ENCODE peak calls at places on chromosomes 4 and X, in five cellular contexts. C, N, P, R and J are unnamed samples. For H3K4me1, the result is how much of the 10 kb centered on the place peaks cover.

GRCh38 chr4:72205831-72206230 is 174.0 kb downstream of the NPFFR2 start:
- DNase-seq in R (no peak), C (no peak), N (no peak), P (no peak), J (no peak)

GRCh38 chrX:149687991-149688390 is 23.9 kb upstream of the MAGEA11 start:
- DNase-seq in C (no peak), P (no peak), N (no peak), R (no peak), J (no peak)

GRCh38 chr4:124135409-124135813 is 577.1 kb downstream of the ANKRD50 start:
- DNase-seq in P (no peak), N (no peak), C (no peak), R (no peak), J (no peak)

GRCh38 chr4:34664051-34664450 is 1580.3 kb downstream of the ARAP2 start:
- DNase-seq in C (no peak), R (no peak), P (no peak), N (no peak), J (no peak)

GRCh38 chr4:24974252-24974580 is 56.5 kb downstream of the LGI2 start:
- DNase-seq in N (no peak), P (no peak), R (no peak), C (no peak), J (no peak)

GRCh38 chr4:107058828-107059227 is 22.7 kb upstream of the DKK2 start:
- DNase-seq in P (no peak), C (no peak), R (no peak), N (no peak), J (no peak)

GRCh38 chr4:80186666-80187065 is 10.6 kb upstream of the PRDM8 start:
- DNase-seq in N (no peak), C (no peak), R (no peak), P (no peak), J (no peak)

GRCh38 chr4:61992351-61992750 is 792.2 kb downstream of the ADGRL3 start:
- DNase-seq in N (no peak), C (no peak), R (no peak), P (peak), J (no peak)

GRCh38 chr4:175176710-175177109 is 258.6 kb downstream of the ADAM29 start:
- DNase-seq in P (no peak), C (no peak), R (no peak), N (no peak), J (no peak)

GRCh38 chr4:141645611-141646340 is 9.4 kb downstream of the IL15 start:
- DNase-seq in N (no peak), R (no peak), P (no peak), C (no peak), J (no peak)

GRCh38 chrX:118530537-118530936 is 34.9 kb downstream of the DOCK11 start:
- DNase-seq in P (no peak), C (no peak), R (no peak), N (no peak), J (no peak)

GRCh38 chr4:29079260-29079659 is 1640.9 kb upstream of the PCDH7 start:
- DNase-seq in N (no peak), C (no peak), R (no peak), P (no peak), J (no peak)

GRCh38 chr4:22099896-22100295 is 151.3 kb upstream of the KCNIP4 start:
- DNase-seq in N (no peak), R (no peak), P (no peak), C (no peak), J (no peak)

GRCh38 chr4:184653650-184654049 is 4.1 kb downstream of the PRIMPOL start:
- DNase-seq in R (no peak), C (no peak), N (no peak), P (peak), J (no peak)

GRCh38 chr4:140603286-140603685 is 34.5 kb upstream of the UCP1 start:
- DNase-seq in R (no peak), C (no peak), N (no peak), P (no peak), J (no peak)

GRCh38 chr4:164935363-164935762 is 42.1 kb downstream of the TRIM61 start:
- DNase-seq in N (no peak), R (no peak), C (no peak), P (peak), J (no peak)

GRCh38 chr4:105291920-105292319 is 145.2 kb downstream of the TET2 start:
- DNase-seq in P (no peak), R (no peak), N (no peak), C (no peak), J (no peak)

GRCh38 chr4:143667461-143667860 is 33.0 kb downstream of the FREM3 start:
- DNase-seq in R (no peak), C (no peak), P (no peak), N (peak), J (no peak)

GRCh38 chr4:133565379-133565778 is 416.3 kb downstream of the PCDH10 start:
- DNase-seq in R (no peak), C (no peak), P (no peak), N (no peak), J (no peak)

GRCh38 chrX:153740631-153741222 is 16.1 kb downstream of the ABCD1 start:
- DNase-seq in P (no peak), N (no peak), C (no peak), R (no peak), J (no peak)
- H3K4me1 ChIP-seq in P (under half), N (under half), C (under half), R (under half), J (under half)

DNA sequence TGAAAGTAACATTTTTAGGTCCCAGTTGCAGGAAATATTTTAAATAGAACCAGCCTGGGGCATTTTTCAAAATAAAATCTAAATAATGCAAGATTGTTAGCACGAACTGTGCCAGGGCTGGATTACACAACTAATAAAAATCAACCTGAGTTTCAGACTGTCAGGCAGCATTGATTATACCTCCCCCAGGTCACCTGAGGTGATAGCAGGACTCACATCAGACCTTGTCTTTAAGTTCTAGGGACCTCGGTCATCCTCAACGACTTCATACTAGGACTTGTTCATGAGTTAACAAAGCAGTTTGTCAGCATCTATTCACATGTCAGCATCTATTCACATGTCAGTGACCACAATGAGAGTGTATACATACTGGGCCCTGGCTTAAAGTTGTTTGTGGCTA is 8.7 kb upstream of the TEX13A start:
- DNase-seq in P (no peak), C (no peak), R (no peak), N (no peak), J (no peak)
- H3K4me3 ChIP-seq in P (no peak), C (no peak), R (no peak), N (no peak), J (no peak)

GRCh38 chr4:39342731-39343130 is 23.4 kb downstream of the RFC1 start:
- DNase-seq in N (no peak), R (no peak), P (no peak), C (no peak), J (no peak)
- H3K27ac ChIP-seq in N (no peak), R (no peak), P (no peak), C (no peak), J (no peak)

GRCh38 chr4:113947484-113947883 is 32.0 kb downstream of the ARSJ start:
- DNase-seq in C (no peak), P (no peak), N (no peak), R (no peak), J (no peak)

GRCh38 chr4:113943085-113943484 is 36.4 kb downstream of the ARSJ start:
- DNase-seq in R (no peak), N (no peak), P (no peak), C (no peak), J (no peak)

GRCh38 chr4:113943863-113944262 is 35.6 kb downstream of the ARSJ start:
- DNase-seq in P (no peak), C (no peak), N (no peak), R (no peak), J (no peak)

GRCh38 chr4:113941836-113942235 is 37.6 kb downstream of the ARSJ start:
- DNase-seq in C (peak), N (no peak), P (no peak), R (no peak), J (no peak)

DNA sequence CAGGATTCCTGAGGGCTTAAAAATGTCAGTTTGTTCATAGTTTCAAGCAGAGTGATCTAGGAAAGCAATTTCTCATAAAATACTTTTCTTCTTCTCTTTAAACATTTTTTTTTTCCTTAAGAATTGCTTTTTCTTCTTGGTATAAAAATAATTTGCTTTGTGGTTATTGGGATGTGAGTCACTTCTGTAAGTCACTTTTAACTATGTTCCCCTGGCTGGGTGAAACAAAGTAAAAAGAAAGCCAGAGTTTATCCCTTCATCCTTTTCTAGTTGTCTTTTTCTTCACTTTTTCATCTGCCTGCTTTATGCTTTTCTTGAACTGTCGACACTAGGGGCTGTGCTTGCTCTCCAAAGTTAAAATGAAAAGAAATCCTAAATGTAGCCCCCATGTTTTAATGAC is 33.5 kb downstream of the ARSJ start:
- DNase-seq in N (no peak), C (no peak), P (peak), R (no peak), J (no peak)
- H3K4me1 ChIP-seq in N (under half), C (under half), P (under half), R (under half), J (under half)

GRCh38 chr4:38319456-38320348 is 344.3 kb upstream of the KLF3 start:
- DNase-seq in N (peak), P (peak), R (peak), C (peak), J (peak)

GRCh38 chr4:38320833-38321232 is 343.2 kb upstream of the KLF3 start:
- DNase-seq in R (no peak), N (no peak), C (no peak), P (no peak), J (no peak)

GRCh38 chr4:38317238-38317637 is 346.8 kb upstream of the KLF3 start:
- DNase-seq in R (no peak), C (no peak), P (no peak), N (no peak), J (no peak)

GRCh38 chr4:38320349-38320707 is 343.7 kb upstream of the KLF3 start:
- DNase-seq in R (no peak), N (no peak), P (no peak), C (no peak), J (no peak)

DNA sequence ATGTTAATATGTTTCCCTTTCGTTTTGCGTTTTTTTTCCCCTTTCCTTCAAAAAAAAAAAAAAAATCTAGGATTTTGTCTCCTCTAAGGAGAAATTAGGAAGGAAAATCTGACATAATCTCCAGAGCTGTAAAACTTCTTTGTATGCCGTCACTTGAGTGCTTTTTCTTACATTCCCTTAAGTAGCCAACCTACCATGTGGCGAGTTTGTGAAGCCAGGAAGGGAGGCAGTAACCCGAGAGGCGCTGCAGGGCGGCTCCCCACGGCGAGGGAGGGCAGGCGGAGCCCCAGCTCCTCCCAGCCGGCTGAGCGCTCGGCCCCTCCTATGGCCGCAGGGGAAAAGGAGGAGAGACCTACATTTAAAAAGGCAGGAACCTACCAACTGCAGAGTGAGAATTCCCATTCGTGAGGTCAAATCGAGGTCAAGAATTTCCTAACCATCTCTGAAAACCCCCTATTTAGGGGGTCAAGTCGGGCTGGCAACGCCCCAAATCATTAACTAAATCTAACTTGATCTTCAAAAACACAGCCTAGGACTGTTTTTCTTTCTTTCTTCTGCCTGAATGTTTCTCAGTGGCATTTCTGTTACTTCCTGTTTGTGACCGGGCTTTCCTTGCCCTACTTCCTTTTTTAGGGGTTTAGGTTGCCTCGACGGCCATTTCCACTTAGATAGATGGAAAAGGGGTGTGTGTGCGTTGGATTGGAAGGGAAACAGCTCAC is 345.1 kb upstream of the KLF3 start:
- DNase-seq in N (peak), C (peak), P (peak), R (peak), J (peak)
- H3K4me3 ChIP-seq in N (peak), C (no peak), P (no peak), R (no peak), J (peak)

GRCh38 chr4:2879026-2879425 is 35.4 kb downstream of the ADD1 start:
- DNase-seq in R (no peak), P (no peak), C (no peak), N (no peak), J (no peak)
- H3K27ac ChIP-seq in R (no peak), P (no peak), C (no peak), N (peak), J (no peak)

GRCh38 chr4:1933700-1934099 is 62.5 kb downstream of the NSD2 start:
- DNase-seq in P (no peak), C (no peak), R (no peak), N (no peak), J (no peak)

GRCh38 chr4:1940566-1940965 is 68.2 kb downstream of the NELFA start:
- DNase-seq in N (no peak), P (no peak), R (no peak), C (no peak), J (no peak)

GRCh38 chr4:1937550-1937949 is 66.4 kb downstream of the NSD2 start:
- DNase-seq in P (no peak), C (no peak), R (no peak), N (no peak), J (no peak)

GRCh38 chr4:1939664-1940509 is 68.7 kb downstream of the NSD2 start:
- DNase-seq in R (no peak), N (no peak), P (no peak), C (no peak), J (no peak)

GRCh38 chr4:1938027-1938426 is 66.8 kb downstream of the NSD2 start:
- DNase-seq in P (no peak), N (no peak), C (no peak), R (no peak), J (no peak)
- H3K4me1 ChIP-seq in P (under half), N (under half), C (under half), R (under half), J (under half)

DNA sequence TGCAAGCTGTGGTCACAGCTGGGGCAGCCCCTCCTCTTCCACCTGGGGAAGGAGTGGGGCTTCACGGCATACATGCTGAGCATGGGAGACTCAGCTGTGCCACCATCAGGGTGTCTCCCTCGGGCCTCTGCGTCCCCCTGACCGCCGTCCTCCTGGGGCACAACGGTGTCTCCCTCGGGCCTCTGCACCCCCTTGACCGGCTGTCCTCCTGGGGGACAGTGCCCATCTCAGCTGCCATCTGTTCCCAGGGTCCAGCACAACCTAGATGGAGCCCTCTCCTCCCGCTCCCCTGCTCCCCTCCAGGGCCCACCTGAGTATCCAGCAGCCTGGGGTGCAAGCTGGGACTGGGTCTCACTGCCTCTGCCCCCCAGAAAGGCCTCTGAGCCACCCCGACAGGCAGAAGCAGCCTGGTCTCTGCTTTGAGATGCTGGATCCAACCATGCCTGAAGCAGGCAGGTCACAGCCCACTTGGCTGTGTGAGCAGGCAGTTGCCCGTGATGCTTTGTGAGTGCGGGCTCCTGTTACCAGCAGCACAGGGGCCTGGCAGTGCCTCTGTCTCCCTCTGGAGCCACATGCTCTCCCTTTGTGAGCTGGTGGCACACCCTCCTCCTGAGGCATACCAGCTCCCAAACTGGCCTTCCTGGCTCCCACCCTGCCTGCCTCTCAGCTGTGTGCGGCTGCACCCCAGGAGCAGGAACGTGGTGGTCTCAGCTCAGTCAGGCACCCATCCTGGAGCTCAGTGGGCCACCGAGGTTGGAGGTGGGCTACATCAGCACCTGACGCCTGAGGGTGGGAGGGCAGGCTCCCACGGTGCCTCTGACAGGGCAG is 85.6 kb upstream of the NKX1-1 start:
- DNase-seq in P (no peak), R (no peak), N (no peak), C (no peak), J (no peak)
- H3K4me3 ChIP-seq in P (no peak), R (no peak), N (no peak), C (no peak), J (no peak)